ENCODE peak calls at places on chromosomes 12 and 14, in ten cellular contexts. One of them, this sample, is unnamed.

GRCh38 chr14:101195309-101195724 is 291.8 kb upstream of the RTL1 start:
- DNase-seq in endothelial cell: no peak
- DNase-seq in bronchial epithelial cell: no peak
- DNase-seq in HFF-Myc: no peak
- DNase-seq in astrocyte of the spinal cord: no peak
- DNase-seq in stimulated activated CD8-positive, alpha-beta memory T cell treated with anti-CD3 and anti-CD28 coated beads, Interleukin-15, amount 100 ng/mL, for 24 hours: no peak
- DNase-seq in AG08396: no peak
- DNase-seq in HTR-8/SVneo: no peak
- DNase-seq in stimulated activated CD4-positive, alpha-beta T cell treated with anti-CD3 and anti-CD28 coated beads, Interleukin-15, amount 100 ng/mL, for 1 hour: no peak
- DNase-seq in progenitor cell of endocrine pancreas: no peak
- DNase-seq in this sample: no peak

GRCh38 chr12:5433081-5433839 is 1.4 kb downstream of the NTF3 start:
- DNase-seq in endothelial cell: no peak
- DNase-seq in bronchial epithelial cell: no peak
- DNase-seq in HFF-Myc: no peak
- DNase-seq in astrocyte of the spinal cord: no peak
- DNase-seq in stimulated activated CD8-positive, alpha-beta memory T cell treated with anti-CD3 and anti-CD28 coated beads, Interleukin-15, amount 100 ng/mL, for 24 hours: no peak
- DNase-seq in AG08396: peak
- DNase-seq in HTR-8/SVneo: no peak
- DNase-seq in stimulated activated CD4-positive, alpha-beta T cell treated with anti-CD3 and anti-CD28 coated beads, Interleukin-15, amount 100 ng/mL, for 1 hour: no peak
- DNase-seq in progenitor cell of endocrine pancreas: peak
- DNase-seq in this sample: no peak

GRCh38 chr12:120252071-120252906 is 13.2 kb downstream of the PXN start:
- DNase-seq in endothelial cell: no peak
- DNase-seq in bronchial epithelial cell: no peak
- DNase-seq in HFF-Myc: no peak
- DNase-seq in astrocyte of the spinal cord: no peak
- DNase-seq in stimulated activated CD8-positive, alpha-beta memory T cell treated with anti-CD3 and anti-CD28 coated beads, Interleukin-15, amount 100 ng/mL, for 24 hours: no peak
- DNase-seq in AG08396: no peak
- DNase-seq in HTR-8/SVneo: no peak
- DNase-seq in stimulated activated CD4-positive, alpha-beta T cell treated with anti-CD3 and anti-CD28 coated beads, Interleukin-15, amount 100 ng/mL, for 1 hour: peak
- DNase-seq in progenitor cell of endocrine pancreas: no peak
- DNase-seq in this sample: no peak

GRCh38 chr14:69776875-69777453 is 10.0 kb downstream of the SRSF5 start:
- DNase-seq in endothelial cell: no peak
- DNase-seq in bronchial epithelial cell: no peak
- DNase-seq in HFF-Myc: no peak
- DNase-seq in astrocyte of the spinal cord: no peak
- DNase-seq in stimulated activated CD8-positive, alpha-beta memory T cell treated with anti-CD3 and anti-CD28 coated beads, Interleukin-15, amount 100 ng/mL, for 24 hours: no peak
- DNase-seq in AG08396: no peak
- DNase-seq in HTR-8/SVneo: no peak
- DNase-seq in stimulated activated CD4-positive, alpha-beta T cell treated with anti-CD3 and anti-CD28 coated beads, Interleukin-15, amount 100 ng/mL, for 1 hour: no peak
- DNase-seq in progenitor cell of endocrine pancreas: no peak
- DNase-seq in this sample: no peak

GRCh38 chr14:92942136-92942535 is 19.2 kb downstream of the CHGA start:
- DNase-seq in endothelial cell: no peak
- DNase-seq in bronchial epithelial cell: no peak
- DNase-seq in HFF-Myc: no peak
- DNase-seq in astrocyte of the spinal cord: no peak
- DNase-seq in stimulated activated CD8-positive, alpha-beta memory T cell treated with anti-CD3 and anti-CD28 coated beads, Interleukin-15, amount 100 ng/mL, for 24 hours: no peak
- DNase-seq in AG08396: no peak
- DNase-seq in HTR-8/SVneo: no peak
- DNase-seq in stimulated activated CD4-positive, alpha-beta T cell treated with anti-CD3 and anti-CD28 coated beads, Interleukin-15, amount 100 ng/mL, for 1 hour: no peak
- DNase-seq in progenitor cell of endocrine pancreas: no peak
- DNase-seq in this sample: no peak

GRCh38 chr12:105485321-105485910 is 154.9 kb downstream of the C12orf75 start:
- DNase-seq in endothelial cell: peak
- DNase-seq in bronchial epithelial cell: peak
- DNase-seq in HFF-Myc: no peak
- DNase-seq in astrocyte of the spinal cord: peak
- DNase-seq in stimulated activated CD8-positive, alpha-beta memory T cell treated with anti-CD3 and anti-CD28 coated beads, Interleukin-15, amount 100 ng/mL, for 24 hours: no peak
- DNase-seq in AG08396: peak
- DNase-seq in HTR-8/SVneo: no peak
- DNase-seq in stimulated activated CD4-positive, alpha-beta T cell treated with anti-CD3 and anti-CD28 coated beads, Interleukin-15, amount 100 ng/mL, for 1 hour: no peak
- DNase-seq in progenitor cell of endocrine pancreas: no peak
- DNase-seq in this sample: no peak

GRCh38 chr12:26318661-26319068 is 123.3 kb downstream of the SSPN start:
- DNase-seq in endothelial cell: no peak
- DNase-seq in bronchial epithelial cell: peak
- DNase-seq in HFF-Myc: peak
- DNase-seq in astrocyte of the spinal cord: peak
- DNase-seq in stimulated activated CD8-positive, alpha-beta memory T cell treated with anti-CD3 and anti-CD28 coated beads, Interleukin-15, amount 100 ng/mL, for 24 hours: no peak
- DNase-seq in AG08396: peak
- DNase-seq in HTR-8/SVneo: peak
- DNase-seq in stimulated activated CD4-positive, alpha-beta T cell treated with anti-CD3 and anti-CD28 coated beads, Interleukin-15, amount 100 ng/mL, for 1 hour: no peak
- DNase-seq in progenitor cell of endocrine pancreas: no peak
- DNase-seq in this sample: no peak

GRCh38 chr12:115404761-115405470 is 720.9 kb upstream of the TBX3 start:
- DNase-seq in endothelial cell: no peak
- DNase-seq in bronchial epithelial cell: peak
- DNase-seq in HFF-Myc: peak
- DNase-seq in astrocyte of the spinal cord: peak
- DNase-seq in stimulated activated CD8-positive, alpha-beta memory T cell treated with anti-CD3 and anti-CD28 coated beads, Interleukin-15, amount 100 ng/mL, for 24 hours: no peak
- DNase-seq in AG08396: peak
- DNase-seq in HTR-8/SVneo: peak
- DNase-seq in stimulated activated CD4-positive, alpha-beta T cell treated with anti-CD3 and anti-CD28 coated beads, Interleukin-15, amount 100 ng/mL, for 1 hour: no peak
- DNase-seq in progenitor cell of endocrine pancreas: no peak
- DNase-seq in this sample: no peak

GRCh38 chr12:3881208-3881980 is 8.2 kb upstream of the PARP11 start:
- DNase-seq in endothelial cell: no peak
- DNase-seq in bronchial epithelial cell: no peak
- DNase-seq in HFF-Myc: no peak
- DNase-seq in astrocyte of the spinal cord: no peak
- DNase-seq in stimulated activated CD8-positive, alpha-beta memory T cell treated with anti-CD3 and anti-CD28 coated beads, Interleukin-15, amount 100 ng/mL, for 24 hours: no peak
- DNase-seq in AG08396: no peak
- DNase-seq in HTR-8/SVneo: no peak
- DNase-seq in stimulated activated CD4-positive, alpha-beta T cell treated with anti-CD3 and anti-CD28 coated beads, Interleukin-15, amount 100 ng/mL, for 1 hour: no peak
- DNase-seq in progenitor cell of endocrine pancreas: no peak
- DNase-seq in this sample: no peak